ENCODE peak calls at places on chromosome 5, in ten cellular contexts. One of them, this sample, is unnamed.

GRCh38 chr5:160835376-160835775 is 16.6 kb downstream of the ATP10B start:
- DNase-seq in iPS-NIHi11: no peak
- DNase-seq in cardiac fibroblast: no peak
- DNase-seq in AG20443: no peak
- DNase-seq in AG10803: no peak
- DNase-seq in AG09319: no peak
- DNase-seq in HT-29: no peak
- DNase-seq in stimulated activated CD8-positive, alpha-beta memory T cell treated with anti-CD3 and anti-CD28 coated beads, Interleukin-7, amount 100 ng/mL, for 48 hours: no peak
- DNase-seq in Karpas-422: no peak
- DNase-seq in GM04503: no peak
- DNase-seq in this sample: no peak

GRCh38 chr5:82549263-82549662 is 271.1 kb upstream of the RPS23 start:
- DNase-seq in iPS-NIHi11: no peak
- DNase-seq in cardiac fibroblast: peak
- DNase-seq in AG20443: no peak
- DNase-seq in AG10803: no peak
- DNase-seq in AG09319: no peak
- DNase-seq in HT-29: no peak
- DNase-seq in stimulated activated CD8-positive, alpha-beta memory T cell treated with anti-CD3 and anti-CD28 coated beads, Interleukin-7, amount 100 ng/mL, for 48 hours: no peak
- DNase-seq in Karpas-422: no peak
- DNase-seq in GM04503: no peak
- DNase-seq in this sample: no peak

GRCh38 chr5:72392326-72392733 is 72.2 kb downstream of the PTCD2 start:
- DNase-seq in iPS-NIHi11: no peak
- DNase-seq in cardiac fibroblast: peak
- DNase-seq in AG20443: peak
- DNase-seq in AG10803: peak
- DNase-seq in AG09319: peak
- DNase-seq in HT-29: no peak
- DNase-seq in stimulated activated CD8-positive, alpha-beta memory T cell treated with anti-CD3 and anti-CD28 coated beads, Interleukin-7, amount 100 ng/mL, for 48 hours: no peak
- DNase-seq in Karpas-422: no peak
- DNase-seq in GM04503: peak
- DNase-seq in this sample: no peak

GRCh38 chr5:140246378-140247122 is 56.4 kb downstream of the PFDN1 start:
- DNase-seq in iPS-NIHi11: no peak
- DNase-seq in cardiac fibroblast: peak
- DNase-seq in AG20443: peak
- DNase-seq in AG10803: peak
- DNase-seq in AG09319: no peak
- DNase-seq in HT-29: no peak
- DNase-seq in stimulated activated CD8-positive, alpha-beta memory T cell treated with anti-CD3 and anti-CD28 coated beads, Interleukin-7, amount 100 ng/mL, for 48 hours: no peak
- DNase-seq in Karpas-422: no peak
- DNase-seq in GM04503: peak
- DNase-seq in this sample: peak

GRCh38 chr5:107058239-107058638 is 612.5 kb downstream of the EFNA5 start:
- DNase-seq in iPS-NIHi11: no peak
- DNase-seq in cardiac fibroblast: no peak
- DNase-seq in AG20443: no peak
- DNase-seq in AG10803: no peak
- DNase-seq in AG09319: no peak
- DNase-seq in HT-29: no peak
- DNase-seq in stimulated activated CD8-positive, alpha-beta memory T cell treated with anti-CD3 and anti-CD28 coated beads, Interleukin-7, amount 100 ng/mL, for 48 hours: no peak
- DNase-seq in Karpas-422: no peak
- DNase-seq in GM04503: no peak
- DNase-seq in this sample: peak

GRCh38 chr5:172747471-172747870 is 23.5 kb downstream of the DUSP1 start:
- DNase-seq in iPS-NIHi11: no peak
- DNase-seq in cardiac fibroblast: no peak
- DNase-seq in AG20443: no peak
- DNase-seq in AG10803: no peak
- DNase-seq in AG09319: no peak
- DNase-seq in HT-29: no peak
- DNase-seq in stimulated activated CD8-positive, alpha-beta memory T cell treated with anti-CD3 and anti-CD28 coated beads, Interleukin-7, amount 100 ng/mL, for 48 hours: no peak
- DNase-seq in Karpas-422: no peak
- DNase-seq in GM04503: no peak
- DNase-seq in this sample: no peak

GRCh38 chr5:137395011-137395755 is 103.9 kb downstream of the SPOCK1 start:
- DNase-seq in iPS-NIHi11: no peak
- DNase-seq in cardiac fibroblast: no peak
- DNase-seq in AG20443: peak
- DNase-seq in AG10803: peak
- DNase-seq in AG09319: no peak
- DNase-seq in HT-29: no peak
- DNase-seq in stimulated activated CD8-positive, alpha-beta memory T cell treated with anti-CD3 and anti-CD28 coated beads, Interleukin-7, amount 100 ng/mL, for 48 hours: no peak
- DNase-seq in Karpas-422: no peak
- DNase-seq in GM04503: no peak
- DNase-seq in this sample: no peak

GRCh38 chr5:129803403-129803802 is 55.5 kb downstream of the MINAR2 start:
- DNase-seq in iPS-NIHi11: no peak
- DNase-seq in cardiac fibroblast: no peak
- DNase-seq in AG20443: no peak
- DNase-seq in AG10803: no peak
- DNase-seq in AG09319: no peak
- DNase-seq in HT-29: no peak
- DNase-seq in stimulated activated CD8-positive, alpha-beta memory T cell treated with anti-CD3 and anti-CD28 coated beads, Interleukin-7, amount 100 ng/mL, for 48 hours: no peak
- DNase-seq in Karpas-422: no peak
- DNase-seq in GM04503: no peak
- DNase-seq in this sample: no peak

GRCh38 chr5:110916373-110917049 is 155.0 kb upstream of the TSLP start:
- DNase-seq in iPS-NIHi11: no peak
- DNase-seq in cardiac fibroblast: peak
- DNase-seq in AG20443: peak
- DNase-seq in AG10803: peak
- DNase-seq in AG09319: peak
- DNase-seq in HT-29: no peak
- DNase-seq in stimulated activated CD8-positive, alpha-beta memory T cell treated with anti-CD3 and anti-CD28 coated beads, Interleukin-7, amount 100 ng/mL, for 48 hours: no peak
- DNase-seq in Karpas-422: no peak
- DNase-seq in GM04503: peak
- DNase-seq in this sample: peak

GRCh38 chr5:176507911-176508310 is 29.3 kb downstream of the RNF44 start:
- DNase-seq in iPS-NIHi11: no peak
- DNase-seq in cardiac fibroblast: no peak
- DNase-seq in AG20443: no peak
- DNase-seq in AG10803: no peak
- DNase-seq in AG09319: no peak
- DNase-seq in HT-29: no peak
- DNase-seq in stimulated activated CD8-positive, alpha-beta memory T cell treated with anti-CD3 and anti-CD28 coated beads, Interleukin-7, amount 100 ng/mL, for 48 hours: no peak
- DNase-seq in Karpas-422: no peak
- DNase-seq in GM04503: no peak
- DNase-seq in this sample: no peak

GRCh38 chr5:165457854-165458481 is 1952.5 kb downstream of the MAT2B start:
- DNase-seq in iPS-NIHi11: peak
- DNase-seq in cardiac fibroblast: peak
- DNase-seq in AG20443: no peak
- DNase-seq in AG10803: no peak
- DNase-seq in AG09319: no peak
- DNase-seq in HT-29: peak
- DNase-seq in stimulated activated CD8-positive, alpha-beta memory T cell treated with anti-CD3 and anti-CD28 coated beads, Interleukin-7, amount 100 ng/mL, for 48 hours: no peak
- DNase-seq in Karpas-422: peak
- DNase-seq in GM04503: no peak
- DNase-seq in this sample: peak

GRCh38 chr5:9838906-9839305 is 208.8 kb upstream of the TAS2R1 start:
- DNase-seq in iPS-NIHi11: no peak
- DNase-seq in cardiac fibroblast: no peak
- DNase-seq in AG20443: no peak
- DNase-seq in AG10803: no peak
- DNase-seq in AG09319: no peak
- DNase-seq in HT-29: no peak
- DNase-seq in stimulated activated CD8-positive, alpha-beta memory T cell treated with anti-CD3 and anti-CD28 coated beads, Interleukin-7, amount 100 ng/mL, for 48 hours: no peak
- DNase-seq in Karpas-422: no peak
- DNase-seq in GM04503: no peak
- DNase-seq in this sample: no peak

GRCh38 chr5:119355244-119355635 is 579 bp upstream of the TNFAIP8 start:
- DNase-seq in iPS-NIHi11: peak
- DNase-seq in cardiac fibroblast: no peak
- DNase-seq in AG20443: no peak
- DNase-seq in AG10803: no peak
- DNase-seq in AG09319: no peak
- DNase-seq in HT-29: peak
- DNase-seq in stimulated activated CD8-positive, alpha-beta memory T cell treated with anti-CD3 and anti-CD28 coated beads, Interleukin-7, amount 100 ng/mL, for 48 hours: no peak
- DNase-seq in Karpas-422: peak
- DNase-seq in GM04503: no peak
- DNase-seq in this sample: peak

GRCh38 chr5:173429489-173430150 is 101.4 kb upstream of the STC2 start:
- DNase-seq in iPS-NIHi11: no peak
- DNase-seq in cardiac fibroblast: no peak
- DNase-seq in AG20443: no peak
- DNase-seq in AG10803: no peak
- DNase-seq in AG09319: no peak
- DNase-seq in HT-29: no peak
- DNase-seq in stimulated activated CD8-positive, alpha-beta memory T cell treated with anti-CD3 and anti-CD28 coated beads, Interleukin-7, amount 100 ng/mL, for 48 hours: no peak
- DNase-seq in Karpas-422: no peak
- DNase-seq in GM04503: no peak
- DNase-seq in this sample: no peak

GRCh38 chr5:31531543-31531887 is 378 bp downstream of the DROSHA start:
- DNase-seq in iPS-NIHi11: no peak
- DNase-seq in cardiac fibroblast: peak
- DNase-seq in AG20443: peak
- DNase-seq in AG10803: peak
- DNase-seq in AG09319: no peak
- DNase-seq in HT-29: peak
- DNase-seq in stimulated activated CD8-positive, alpha-beta memory T cell treated with anti-CD3 and anti-CD28 coated beads, Interleukin-7, amount 100 ng/mL, for 48 hours: no peak
- DNase-seq in Karpas-422: peak
- DNase-seq in GM04503: no peak
- DNase-seq in this sample: peak

GRCh38 chr5:160342413-160342941 is 27.9 kb downstream of the C1QTNF2 start:
- DNase-seq in iPS-NIHi11: no peak
- DNase-seq in cardiac fibroblast: peak
- DNase-seq in AG20443: peak
- DNase-seq in AG10803: peak
- DNase-seq in AG09319: no peak
- DNase-seq in HT-29: peak
- DNase-seq in stimulated activated CD8-positive, alpha-beta memory T cell treated with anti-CD3 and anti-CD28 coated beads, Interleukin-7, amount 100 ng/mL, for 48 hours: no peak
- DNase-seq in Karpas-422: no peak
- DNase-seq in GM04503: peak
- DNase-seq in this sample: no peak

GRCh38 chr5:145176041-145176440 is 659.1 kb downstream of the PRELID2 start:
- DNase-seq in iPS-NIHi11: no peak
- DNase-seq in cardiac fibroblast: no peak
- DNase-seq in AG20443: no peak
- DNase-seq in AG10803: no peak
- DNase-seq in AG09319: no peak
- DNase-seq in HT-29: no peak
- DNase-seq in stimulated activated CD8-positive, alpha-beta memory T cell treated with anti-CD3 and anti-CD28 coated beads, Interleukin-7, amount 100 ng/mL, for 48 hours: no peak
- DNase-seq in Karpas-422: no peak
- DNase-seq in GM04503: no peak
- DNase-seq in this sample: no peak

GRCh38 chr5:10515492-10515891 is 48.4 kb upstream of the ANKRD33B start:
- DNase-seq in iPS-NIHi11: no peak
- DNase-seq in cardiac fibroblast: no peak
- DNase-seq in AG20443: no peak
- DNase-seq in AG10803: no peak
- DNase-seq in AG09319: no peak
- DNase-seq in HT-29: no peak
- DNase-seq in stimulated activated CD8-positive, alpha-beta memory T cell treated with anti-CD3 and anti-CD28 coated beads, Interleukin-7, amount 100 ng/mL, for 48 hours: no peak
- DNase-seq in Karpas-422: no peak
- DNase-seq in GM04503: no peak
- DNase-seq in this sample: no peak

GRCh38 chr5:83393467-83393866 is 78.1 kb upstream of the VCAN start:
- DNase-seq in iPS-NIHi11: no peak
- DNase-seq in cardiac fibroblast: no peak
- DNase-seq in AG20443: no peak
- DNase-seq in AG10803: no peak
- DNase-seq in AG09319: no peak
- DNase-seq in HT-29: no peak
- DNase-seq in stimulated activated CD8-positive, alpha-beta memory T cell treated with anti-CD3 and anti-CD28 coated beads, Interleukin-7, amount 100 ng/mL, for 48 hours: no peak
- DNase-seq in Karpas-422: no peak
- DNase-seq in GM04503: no peak
- DNase-seq in this sample: no peak

GRCh38 chr5:32639943-32640342 is 54.6 kb downstream of the SUB1 start:
- DNase-seq in iPS-NIHi11: no peak
- DNase-seq in cardiac fibroblast: no peak
- DNase-seq in AG20443: no peak
- DNase-seq in AG10803: peak
- DNase-seq in AG09319: no peak
- DNase-seq in HT-29: no peak
- DNase-seq in stimulated activated CD8-positive, alpha-beta memory T cell treated with anti-CD3 and anti-CD28 coated beads, Interleukin-7, amount 100 ng/mL, for 48 hours: no peak
- DNase-seq in Karpas-422: no peak
- DNase-seq in GM04503: no peak
- DNase-seq in this sample: no peak

GRCh38 chr5:151312749-151313324 is 9.3 kb upstream of the SLC36A3 start:
- DNase-seq in iPS-NIHi11: no peak
- DNase-seq in cardiac fibroblast: no peak
- DNase-seq in AG20443: no peak
- DNase-seq in AG10803: no peak
- DNase-seq in AG09319: no peak
- DNase-seq in HT-29: no peak
- DNase-seq in stimulated activated CD8-positive, alpha-beta memory T cell treated with anti-CD3 and anti-CD28 coated beads, Interleukin-7, amount 100 ng/mL, for 48 hours: no peak
- DNase-seq in Karpas-422: no peak
- DNase-seq in GM04503: no peak
- DNase-seq in this sample: no peak

GRCh38 chr5:88051148-88051547 is 217.5 kb downstream of the TMEM161B start:
- DNase-seq in iPS-NIHi11: no peak
- DNase-seq in cardiac fibroblast: no peak
- DNase-seq in AG20443: no peak
- DNase-seq in AG10803: no peak
- DNase-seq in AG09319: no peak
- DNase-seq in HT-29: no peak
- DNase-seq in stimulated activated CD8-positive, alpha-beta memory T cell treated with anti-CD3 and anti-CD28 coated beads, Interleukin-7, amount 100 ng/mL, for 48 hours: no peak
- DNase-seq in Karpas-422: no peak
- DNase-seq in GM04503: no peak
- DNase-seq in this sample: no peak

GRCh38 chr5:16983972-16984371 is 47.9 kb upstream of the MYO10 start:
- DNase-seq in iPS-NIHi11: no peak
- DNase-seq in cardiac fibroblast: no peak
- DNase-seq in AG20443: no peak
- DNase-seq in AG10803: no peak
- DNase-seq in AG09319: no peak
- DNase-seq in HT-29: no peak
- DNase-seq in stimulated activated CD8-positive, alpha-beta memory T cell treated with anti-CD3 and anti-CD28 coated beads, Interleukin-7, amount 100 ng/mL, for 48 hours: no peak
- DNase-seq in Karpas-422: no peak
- DNase-seq in GM04503: no peak
- DNase-seq in this sample: no peak

GRCh38 chr5:159905496-159905895 is 10.8 kb upstream of the ADRA1B start:
- DNase-seq in iPS-NIHi11: peak
- DNase-seq in cardiac fibroblast: no peak
- DNase-seq in AG20443: peak
- DNase-seq in AG10803: peak
- DNase-seq in AG09319: no peak
- DNase-seq in HT-29: peak
- DNase-seq in stimulated activated CD8-positive, alpha-beta memory T cell treated with anti-CD3 and anti-CD28 coated beads, Interleukin-7, amount 100 ng/mL, for 48 hours: no peak
- DNase-seq in Karpas-422: no peak
- DNase-seq in GM04503: peak
- DNase-seq in this sample: peak

GRCh38 chr5:76810236-76810635 is 8.6 kb upstream of the F2RL1 start:
- DNase-seq in iPS-NIHi11: no peak
- DNase-seq in cardiac fibroblast: no peak
- DNase-seq in AG20443: no peak
- DNase-seq in AG10803: no peak
- DNase-seq in AG09319: no peak
- DNase-seq in HT-29: no peak
- DNase-seq in stimulated activated CD8-positive, alpha-beta memory T cell treated with anti-CD3 and anti-CD28 coated beads, Interleukin-7, amount 100 ng/mL, for 48 hours: no peak
- DNase-seq in Karpas-422: no peak
- DNase-seq in GM04503: no peak
- DNase-seq in this sample: no peak

GRCh38 chr5:38119836-38120235 is 138.5 kb upstream of the EGFLAM start:
- DNase-seq in iPS-NIHi11: no peak
- DNase-seq in cardiac fibroblast: no peak
- DNase-seq in AG20443: no peak
- DNase-seq in AG10803: no peak
- DNase-seq in AG09319: no peak
- DNase-seq in HT-29: no peak
- DNase-seq in stimulated activated CD8-positive, alpha-beta memory T cell treated with anti-CD3 and anti-CD28 coated beads, Interleukin-7, amount 100 ng/mL, for 48 hours: no peak
- DNase-seq in Karpas-422: no peak
- DNase-seq in GM04503: no peak
- DNase-seq in this sample: no peak

GRCh38 chr5:99702565-99702964 is 773.8 kb upstream of the CHD1 start:
- DNase-seq in iPS-NIHi11: no peak
- DNase-seq in cardiac fibroblast: no peak
- DNase-seq in AG20443: no peak
- DNase-seq in AG10803: no peak
- DNase-seq in AG09319: no peak
- DNase-seq in HT-29: peak
- DNase-seq in stimulated activated CD8-positive, alpha-beta memory T cell treated with anti-CD3 and anti-CD28 coated beads, Interleukin-7, amount 100 ng/mL, for 48 hours: no peak
- DNase-seq in Karpas-422: no peak
- DNase-seq in GM04503: no peak
- DNase-seq in this sample: no peak

GRCh38 chr5:36357391-36357790 is 55.7 kb upstream of the RANBP3L start:
- DNase-seq in iPS-NIHi11: no peak
- DNase-seq in cardiac fibroblast: peak
- DNase-seq in AG20443: peak
- DNase-seq in AG10803: peak
- DNase-seq in AG09319: no peak
- DNase-seq in HT-29: no peak
- DNase-seq in stimulated activated CD8-positive, alpha-beta memory T cell treated with anti-CD3 and anti-CD28 coated beads, Interleukin-7, amount 100 ng/mL, for 48 hours: no peak
- DNase-seq in Karpas-422: no peak
- DNase-seq in GM04503: peak
- DNase-seq in this sample: no peak

This sample was measured in hepatocyte.